ENCODE peak calls at places on chromosomes 7 and 10, in six cellular contexts. U, F, K, S, J and W are unnamed samples.

GRCh38 chr7:87984088-87984487 is 50.0 kb downstream of the ADAM22 start:
- DNase-seq in F (no peak), S (no peak), J (no peak), K (no peak), U (no peak), W (no peak)

GRCh38 chr7:776381-776780 is 49.3 kb upstream of the PRKAR1B start:
- DNase-seq in F (no peak), K (no peak), U (no peak), S (no peak), J (no peak), W (no peak)

GRCh38 chr7:114153700-114154099 is 234.9 kb upstream of the PPP1R3A start:
- DNase-seq in K (no peak), J (no peak), F (no peak), U (no peak), S (no peak), W (no peak)

GRCh38 chr7:102042016-102042656 is 224.7 kb downstream of the CUX1 start:
- DNase-seq in K (peak; percentile 18), S (no peak), U (no peak), F (no peak), J (no peak), W (no peak)

GRCh38 chr7:45592230-45592991 is 18.2 kb downstream of the ADCY1 start:
- DNase-seq in K (no peak), S (no peak), J (peak; percentile 15), U (no peak), F (no peak), W (peak; percentile 56)

GRCh38 chr7:135341049-135341448 is 107.4 kb downstream of the STRA8 start:
- DNase-seq in U (no peak), J (peak; percentile 71), S (no peak), K (no peak), F (no peak), W (no peak)

GRCh38 chr7:140734729-140735128 is 38.2 kb downstream of the NDUFB2 start:
- DNase-seq in S (no peak), F (no peak), U (no peak), J (no peak), K (no peak), W (no peak)

GRCh38 chr7:39453743-39454355 is 112.4 kb upstream of the YAE1 start:
- DNase-seq in S (peak; percentile 47), K (peak; percentile 63), F (no peak), U (peak; percentile 27), J (peak; percentile 56), W (no peak)

GRCh38 chr7:40551685-40552576 is 417.1 kb downstream of the SUGCT start:
- DNase-seq in F (no peak), J (no peak), S (no peak), U (no peak), K (peak; percentile 65), W (no peak)

GRCh38 chr10:110209926-110210662 is 2.7 kb downstream of the MXI1 start:
- DNase-seq in S (no peak), F (peak; percentile 66), K (peak; percentile 23), J (peak; percentile 70), U (no peak), W (peak; percentile 83)

GRCh38 chr10:110206988-110207804 is at the start of gene MXI1:
- DNase-seq in S (peak; percentile 68), F (peak; percentile 81), J (peak; percentile 94), K (peak; percentile 82), U (no peak), W (peak; percentile 61)

GRCh38 chr10:110207805-110208613 is 604 bp downstream of the MXI1 start:
- DNase-seq in J (peak; percentile 63), S (no peak), K (no peak), F (peak; percentile 46), U (no peak), W (peak; percentile 71)

GRCh38 chr10:110209399-110209925 is 2.1 kb downstream of the MXI1 start:
- DNase-seq in F (no peak), K (peak; percentile 54), S (peak; percentile 43), U (no peak), J (no peak), W (peak; percentile 84)

DNA sequence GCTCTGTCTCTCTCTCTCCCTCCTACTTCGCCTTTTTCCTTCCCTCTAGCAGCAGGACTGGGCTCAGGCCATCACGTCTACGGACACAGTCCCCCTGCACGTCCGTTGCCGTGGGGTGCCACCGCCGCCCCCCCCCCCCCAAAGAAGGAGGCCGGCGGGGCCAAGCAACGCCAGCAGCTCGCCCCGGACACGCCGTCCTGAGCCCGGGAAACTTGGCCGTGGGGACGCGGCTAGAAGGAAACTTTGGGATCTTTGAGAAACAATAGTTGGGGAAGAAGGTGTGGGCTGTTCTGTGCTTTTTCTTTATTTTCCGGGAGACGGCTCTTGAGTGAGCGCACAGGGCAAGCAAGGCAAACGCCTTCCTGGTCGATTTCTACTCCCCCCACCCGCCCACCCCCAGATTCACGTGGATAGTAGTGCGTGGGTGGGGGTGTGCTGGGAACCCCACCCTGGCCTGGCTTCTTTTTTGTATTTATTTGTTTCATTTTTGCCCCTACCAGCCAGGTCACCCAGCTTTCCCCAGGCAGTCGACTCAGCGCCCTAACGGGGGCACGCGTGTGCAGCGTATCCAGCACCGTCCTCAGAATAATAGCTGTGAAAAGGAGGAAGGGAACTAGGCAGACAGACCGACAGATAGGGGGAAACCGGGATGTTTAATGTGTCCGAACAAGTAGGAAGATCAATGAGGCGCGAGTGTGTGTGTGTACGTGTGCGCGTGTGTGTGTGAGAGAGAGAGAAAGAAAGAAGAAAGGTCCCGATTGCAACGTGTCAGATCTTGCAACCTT is 1.4 kb downstream of the MXI1 start:
- DNase-seq in J (peak; percentile 57), S (no peak), F (peak; percentile 45), U (no peak), K (peak; percentile 60), W (peak; percentile 70)
- TF ChIP-seq CTCF in J (no peak), S (no peak), F (no peak), U (peak; percentile 40), K (peak; percentile 32), W (peak; percentile 13)

GRCh38 chr7:150800576-150801241 is at the start of gene TMEM176A:
- DNase-seq in K (no peak), J (peak; percentile 61), S (no peak), U (no peak), F (no peak), W (no peak)
- H3K27me3 ChIP-seq in K (peaks cover 15% of the 10 kb centered on the region), J (no peaks in the 10 kb centered on the region), S (no peaks in the 10 kb centered on the region), U (peaks cover 7% of the 10 kb centered on the region), F (peaks cover 50% of the 10 kb centered on the region), W (peaks cover 10% of the 10 kb centered on the region)

GRCh38 chr10:79147796-79148451 is 79.2 kb downstream of the ZMIZ1 start:
- DNase-seq in U (no peak), J (no peak), S (no peak), F (no peak), K (no peak), W (no peak)

GRCh38 chr10:79149662-79150443 is 81.1 kb downstream of the ZMIZ1 start:
- DNase-seq in S (peak; percentile 86), U (no peak), K (peak; percentile 80), F (peak; percentile 86), J (peak; percentile 83), W (peak; percentile 81)

GRCh38 chr10:79147306-79147705 is 78.5 kb downstream of the ZMIZ1 start:
- DNase-seq in F (no peak), K (no peak), S (no peak), J (no peak), U (no peak), W (no peak)

GRCh38 chr10:79149345-79149661 is 80.5 kb downstream of the ZMIZ1 start:
- DNase-seq in K (no peak), S (no peak), J (no peak), U (no peak), F (no peak), W (no peak)

DNA sequence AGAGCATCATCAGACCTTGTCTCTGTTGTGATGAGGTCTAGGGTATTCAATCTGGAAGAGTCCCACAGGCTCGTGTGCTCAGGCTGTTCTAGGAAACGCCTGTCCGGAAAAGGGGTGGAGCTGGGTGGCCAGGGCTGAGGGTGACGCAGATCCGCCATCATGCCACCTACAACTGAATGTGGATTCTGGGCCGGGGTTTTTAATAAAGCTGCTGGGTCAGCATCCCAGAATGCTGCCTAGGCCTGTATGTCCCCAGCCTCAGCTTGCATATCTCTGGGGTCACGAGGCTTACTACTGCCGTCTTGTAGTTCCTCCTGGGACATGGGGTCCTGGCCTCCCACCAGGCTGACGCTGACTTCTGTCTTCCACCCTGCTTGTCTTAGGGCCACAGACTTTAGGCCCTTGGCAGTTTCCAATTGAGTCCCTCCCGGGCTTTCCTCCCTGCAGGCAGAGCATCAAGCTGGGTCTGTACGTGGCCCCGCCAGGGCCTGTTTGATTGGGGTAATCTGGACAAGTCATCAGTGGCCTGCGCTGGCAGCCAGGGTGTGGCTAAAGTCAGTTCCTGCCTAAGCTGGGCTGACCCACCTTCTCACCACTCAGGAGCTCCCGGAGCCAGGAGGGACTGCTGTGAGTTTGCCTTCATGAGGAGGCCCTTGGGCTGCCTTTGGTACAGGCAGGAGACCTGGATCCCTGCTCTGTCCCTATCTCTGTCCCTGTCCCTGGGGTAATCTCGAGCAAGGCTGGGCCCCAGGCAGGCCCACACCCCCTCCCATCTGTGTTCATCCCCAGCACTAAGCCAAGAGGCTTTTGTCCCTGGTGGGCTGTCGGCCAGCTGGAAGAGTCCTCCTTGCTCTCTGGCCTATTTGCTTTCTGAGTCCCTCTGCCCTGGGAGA is 79.9 kb downstream of the ZMIZ1 start:
- DNase-seq in F (peak; percentile 84), J (peak; percentile 69), S (peak; percentile 63), K (peak; percentile 53), U (no peak), W (peak; percentile 51)
- H3K4me1 ChIP-seq in F (peaks cover 100% of the 10 kb centered on the region), J (peaks cover 34% of the 10 kb centered on the region), S (peaks cover 43% of the 10 kb centered on the region), K (peaks cover 73% of the 10 kb centered on the region), U (peaks cover 38% of the 10 kb centered on the region), W (peaks cover 39% of the 10 kb centered on the region)

GRCh38 chr10:116732546-116732945 is 9.8 kb downstream of the HSPA12A start:
- DNase-seq in J (no peak), K (no peak), F (no peak), U (no peak), S (no peak), W (no peak)
- TF ChIP-seq CTCF in J (no peak), K (no peak), F (no peak), U (no peak), S (no peak), W (no peak)

GRCh38 chr10:122388287-122388997 is 13.9 kb downstream of the PLEKHA1 start:
- DNase-seq in F (no peak), U (no peak), S (no peak), K (no peak), J (no peak), W (no peak)

GRCh38 chr10:122390679-122391078 is 16.2 kb downstream of the PLEKHA1 start:
- DNase-seq in U (no peak), J (no peak), S (no peak), K (no peak), F (no peak), W (no peak)

GRCh38 chr10:122390271-122390670 is 15.8 kb downstream of the PLEKHA1 start:
- DNase-seq in J (no peak), U (no peak), F (no peak), S (no peak), K (no peak), W (no peak)

GRCh38 chr10:122387572-122387971 is 13.1 kb downstream of the PLEKHA1 start:
- DNase-seq in K (no peak), S (no peak), J (no peak), F (no peak), U (no peak), W (no peak)

GRCh38 chr10:122386514-122386913 is 12.0 kb downstream of the PLEKHA1 start:
- DNase-seq in S (no peak), F (no peak), U (no peak), K (no peak), J (no peak), W (no peak)
- H3K27me3 ChIP-seq in S (no peaks in the 10 kb centered on the region), F (no peaks in the 10 kb centered on the region), U (no peaks in the 10 kb centered on the region), K (no peaks in the 10 kb centered on the region), J (no peaks in the 10 kb centered on the region), W (no peaks in the 10 kb centered on the region)

GRCh38 chr7:130941322-130942210 is 207.6 kb upstream of the KLF14 start:
- DNase-seq in U (peak; percentile 91), F (no peak), S (no peak), K (peak; percentile 75), J (peak; percentile 75), W (no peak)
- H3K4me1 ChIP-seq in U (peaks cover 74% of the 10 kb centered on the region), F (peaks cover 74% of the 10 kb centered on the region), S (peaks cover 25% of the 10 kb centered on the region), K (peaks cover 24% of the 10 kb centered on the region), J (peaks cover 5% of the 10 kb centered on the region), W (peaks cover 34% of the 10 kb centered on the region)